ENCODE peak calls at places on chromosomes 4 and X, in six cellular contexts. J is body of pancreas, T is transverse colon, Q is fibroblast of lung, A is heart left ventricle, V is IMR-90. R is an unnamed sample. For H3K4me1, the result is how much of the 10 kb centered on the place peaks cover.

GRCh38 chr4:185738038-185738552 is 73.9 kb downstream of the SORBS2 start:
- DNase-seq in T (no peak), V (peak), A (no peak), J (no peak), Q (peak), R (no peak)

GRCh38 chr4:5933996-5934831 is 41.3 kb upstream of the CRMP1 start:
- DNase-seq in Q (no peak), A (no peak), V (no peak), J (no peak), T (no peak), R (peak)

GRCh38 chr4:172143605-172144314 is 330.6 kb downstream of the GALNTL6 start:
- DNase-seq in Q (no peak), V (no peak), J (no peak), A (no peak), T (no peak), R (no peak)

GRCh38 chr4:4529412-4529811 is 12.4 kb downstream of the STX18 start:
- DNase-seq in A (no peak), J (no peak), V (no peak), Q (no peak), T (no peak), R (no peak)

GRCh38 chrX:24034485-24034884 is 7.5 kb upstream of the KLHL15 start:
- DNase-seq in Q (no peak), A (no peak), T (no peak), J (no peak), V (no peak), R (no peak)

GRCh38 chr4:169975131-169975836 is 50.9 kb downstream of the MFAP3L start:
- DNase-seq in A (no peak), Q (no peak), J (no peak), V (no peak), T (no peak), R (no peak)

GRCh38 chr4:150518559-150518958 is 63.4 kb upstream of the MAB21L2 start:
- DNase-seq in V (peak), A (no peak), Q (peak), J (no peak), T (no peak), R (no peak)

GRCh38 chr4:159476886-159477285 is 374.0 kb downstream of the RAPGEF2 start:
- DNase-seq in Q (no peak), A (no peak), T (no peak), V (no peak), J (no peak), R (no peak)

GRCh38 chr4:163343604-163344146 is at the start of gene NPY5R:
- DNase-seq in T (no peak), Q (no peak), V (no peak), J (no peak), A (no peak), R (peak)

GRCh38 chrX:87900320-87900908 is 382.8 kb downstream of the KLHL4 start:
- DNase-seq in A (no peak), T (no peak), V (no peak), J (no peak), Q (no peak), R (no peak)

GRCh38 chrX:8820910-8821527 is 19.8 kb upstream of the FAM9A start:
- DNase-seq in Q (peak), A (no peak), J (no peak), T (no peak), V (peak), R (peak)

DNA sequence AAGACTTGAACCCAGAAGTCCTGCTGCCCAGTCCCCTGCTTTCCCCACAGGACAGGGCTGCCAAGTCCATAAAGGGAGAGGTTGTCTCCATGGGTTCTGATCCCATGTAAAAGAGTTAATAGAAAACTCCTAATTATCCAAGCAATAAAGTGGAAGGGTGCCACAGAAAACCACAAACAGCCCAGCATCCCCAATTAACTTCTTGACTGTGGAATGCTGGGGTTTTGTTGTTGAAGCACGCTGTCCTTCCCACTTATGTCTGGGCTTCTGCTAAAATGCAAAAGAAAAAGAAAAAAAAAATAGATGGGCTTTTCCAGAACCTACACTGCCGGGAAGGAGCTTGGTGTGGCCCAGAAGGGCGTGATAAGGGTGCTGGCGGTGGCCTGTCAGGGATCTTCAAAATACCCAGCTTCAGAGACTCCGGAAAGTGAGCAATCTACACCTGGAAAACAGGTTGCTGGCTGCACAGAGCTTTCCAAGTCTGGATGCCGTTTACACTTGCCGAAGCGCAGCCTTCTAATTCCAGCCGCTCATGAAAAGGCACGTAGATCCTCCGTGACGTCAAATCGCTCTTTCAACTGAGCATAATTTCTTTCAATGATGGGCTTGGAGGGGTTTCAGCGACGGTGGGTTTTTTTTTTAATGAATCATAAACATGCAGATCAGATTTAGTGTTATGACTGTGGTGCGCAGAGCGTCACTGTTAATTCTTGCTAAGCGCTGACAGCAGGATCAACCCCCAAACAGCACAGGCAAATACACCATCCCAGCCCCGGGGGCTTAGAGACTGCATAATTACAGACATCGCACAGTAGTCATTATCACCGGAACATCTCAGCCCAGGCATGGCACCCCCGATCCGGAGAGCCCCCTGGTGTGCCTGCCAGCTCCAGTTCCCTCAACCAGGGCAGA is 197.6 kb downstream of the BCOR start:
- DNase-seq in T (no peak), J (no peak), Q (no peak), A (no peak), V (no peak), R (no peak)
- H3K4me1 ChIP-seq in T (under half), J (under half), Q (under half), A (under half), V (under half), R (under half)

DNA sequence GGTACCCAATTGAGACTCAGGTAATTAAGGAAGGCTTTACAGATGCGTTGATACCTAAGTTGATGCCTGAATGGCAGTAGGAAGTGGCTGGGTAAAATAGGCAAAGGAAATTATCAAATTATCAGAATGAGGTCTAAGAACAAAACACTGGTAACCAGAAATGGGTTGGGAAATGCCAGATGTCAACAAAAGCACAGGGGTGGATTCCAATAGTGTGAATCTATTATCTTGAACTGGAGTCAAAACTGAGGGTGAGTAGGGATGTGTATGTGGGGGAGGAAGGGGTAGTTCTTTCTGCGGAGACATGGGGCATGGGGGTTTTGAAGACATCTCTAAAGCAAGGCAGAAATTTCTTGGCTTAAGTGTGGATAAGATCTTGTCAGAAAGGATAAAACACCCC is 16.0 kb upstream of the SEPTIN6 start:
- DNase-seq in J (no peak), V (peak), T (no peak), A (no peak), Q (no peak), R (no peak)
- TF ChIP-seq CTCF in J (no peak), V (no peak), T (no peak), A (no peak), Q (no peak), R (no peak)

DNA sequence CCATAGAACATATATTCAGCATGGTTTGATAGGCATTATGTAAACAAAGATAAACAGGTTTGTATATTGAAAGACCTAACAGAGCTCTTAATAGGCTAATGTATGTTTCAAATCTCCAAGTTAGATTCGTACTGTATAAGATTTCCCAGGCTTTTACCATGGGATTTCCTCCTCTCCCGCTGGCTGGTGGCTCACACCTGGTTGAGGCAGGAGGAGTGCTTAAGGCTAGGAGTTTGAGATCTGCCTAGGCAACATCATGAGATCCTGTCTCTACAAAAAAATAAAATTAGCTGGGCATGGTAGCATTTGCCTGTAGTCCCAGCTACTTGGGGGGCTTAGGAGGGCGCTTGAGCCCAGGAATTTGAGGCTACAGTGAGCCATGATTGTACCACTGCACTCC is 5.4 kb downstream of the CPE start:
- DNase-seq in Q (no peak), A (no peak), V (no peak), J (no peak), T (no peak), R (peak)
- H3K4me1 ChIP-seq in Q (under half), A (under half), V (under half), J (under half), T (under half), R (under half)

DNA sequence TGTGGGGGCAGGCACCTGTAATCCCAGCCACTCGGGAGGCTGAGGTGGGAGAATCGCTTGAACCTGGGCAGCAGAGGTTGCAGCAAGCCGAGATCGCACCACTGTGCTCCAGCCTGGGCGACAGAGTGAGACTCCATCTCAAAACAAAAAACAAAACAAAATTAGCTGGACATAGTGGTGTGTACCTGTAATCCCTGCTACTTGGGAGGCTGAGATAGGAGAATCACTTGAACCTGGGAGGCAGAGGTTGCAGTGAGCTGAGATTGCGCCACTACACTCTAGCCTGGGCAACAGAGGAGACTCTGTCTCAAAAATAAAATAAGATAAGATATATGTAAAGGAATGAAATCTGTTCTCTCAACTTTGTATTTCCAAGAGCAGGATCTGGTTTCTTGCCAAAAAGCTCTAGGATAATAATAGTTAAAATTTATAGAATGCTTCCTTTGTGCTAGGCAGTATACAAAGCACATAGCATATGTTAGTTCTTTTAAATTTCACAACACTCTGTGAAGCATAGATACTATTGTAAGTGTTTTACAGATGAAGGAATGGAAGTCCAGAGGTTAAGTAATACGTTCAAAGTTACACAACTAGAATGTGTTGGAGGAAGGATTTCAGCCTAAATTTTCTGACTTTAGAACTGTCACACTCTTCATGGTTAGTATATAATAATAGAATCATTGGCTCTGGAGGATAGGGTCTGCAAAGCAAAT is 10.2 kb downstream of the MRPL1 start:
- DNase-seq in T (no peak), J (no peak), A (no peak), V (no peak), Q (peak), R (no peak)
- TF ChIP-seq CTCF in T (no peak), J (no peak), A (no peak), V (no peak), Q (no peak), R (no peak)

GRCh38 chr4:156766846-156767245 is 204.8 kb downstream of the PDGFC start:
- DNase-seq in A (no peak), T (no peak), V (peak), Q (peak), J (no peak), R (no peak)
- H3K4me1 ChIP-seq in A (under half), T (under half), V (under half), Q (under half), J (under half), R (under half)

GRCh38 chr4:136737066-136737465 is 795.2 kb downstream of the PCDH18 start:
- DNase-seq in V (peak), T (no peak), A (no peak), J (no peak), Q (no peak), R (no peak)
- TF ChIP-seq CTCF in V (no peak), T (no peak), A (no peak), J (no peak), Q (no peak), R (no peak)